ENCODE peak calls at places on chromosomes 6 and 20, in ten cellular contexts. D, P, F, X, H, Y, C, I, A and V are unnamed samples.

GRCh38 chr20:8394308-8394945 is 262.4 kb downstream of the PLCB1 start:
- DNase-seq in D (no peak), P (no peak), F (no peak), X (no peak), H (no peak), Y (peak), C (no peak), I (no peak), A (no peak), V (no peak)

GRCh38 chr20:54179946-54180345 is 6.2 kb upstream of the CYP24A1 start:
- DNase-seq in D (no peak), P (no peak), F (no peak), X (no peak), H (no peak), Y (no peak), C (no peak), I (no peak), A (no peak), V (no peak)

GRCh38 chr20:20017852-20018245 is 687 bp downstream of the NAA20 start:
- DNase-seq in D (peak), P (no peak), F (no peak), X (no peak), H (no peak), Y (peak), C (no peak), I (peak), A (no peak), V (no peak)

GRCh38 chr6:112231609-112232060 is 22.7 kb downstream of the LAMA4 start:
- DNase-seq in D (no peak), P (no peak), F (no peak), X (no peak), H (no peak), Y (peak), C (no peak), I (no peak), A (no peak), V (no peak)

GRCh38 chr6:106519460-106520394 is 109.6 kb downstream of the RTN4IP1 start:
- DNase-seq in D (peak), P (peak), F (no peak), X (peak), H (peak), Y (peak), C (no peak), I (peak), A (peak), V (peak)

GRCh38 chr6:132082421-132082820 is 131.2 kb upstream of the CCN2 start:
- DNase-seq in D (no peak), P (no peak), F (no peak), X (no peak), H (no peak), Y (no peak), C (no peak), I (no peak), A (no peak), V (no peak)

GRCh38 chr6:40042232-40042631 is 108.0 kb upstream of the MOCS1 start:
- DNase-seq in D (no peak), P (no peak), F (no peak), X (no peak), H (no peak), Y (no peak), C (no peak), I (no peak), A (no peak), V (no peak)

GRCh38 chr20:9071976-9072726 is 3.3 kb downstream of the PLCB4 start:
- DNase-seq in D (no peak), P (no peak), F (no peak), X (no peak), H (no peak), Y (no peak), C (no peak), I (no peak), A (no peak), V (no peak)

GRCh38 chr6:109373762-109374161 is 8.5 kb downstream of the CD164 start:
- DNase-seq in D (no peak), P (no peak), F (no peak), X (no peak), H (no peak), Y (peak), C (no peak), I (no peak), A (no peak), V (no peak)
- H3K27ac ChIP-seq in D (no peak), P (no peak), F (no peak), X (no peak), H (no peak), Y (no peak), C (no peak), I (no peak), A (no peak), V (no peak)

DNA sequence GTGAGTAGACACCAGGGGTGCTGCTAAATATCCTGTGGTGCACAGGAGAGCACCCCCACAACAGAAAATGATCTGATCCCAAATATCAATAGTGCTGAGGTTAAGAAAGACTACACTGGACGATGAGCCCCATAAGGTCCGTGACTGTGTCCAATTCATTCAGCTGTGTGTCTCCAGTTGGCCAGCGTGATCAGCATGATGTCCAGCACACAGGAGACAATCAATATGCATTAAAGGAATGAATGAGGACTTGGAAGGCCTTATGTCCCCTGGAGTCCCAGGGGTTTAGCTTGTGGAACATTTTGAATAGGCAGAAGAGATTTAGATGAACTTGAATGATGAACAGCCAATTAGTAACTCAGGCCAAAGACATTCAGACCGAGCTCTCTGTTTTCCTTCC is 6.3 kb downstream of the PPP1R16B start:
- DNase-seq in D (no peak), P (no peak), F (no peak), X (no peak), H (no peak), Y (no peak), C (no peak), I (no peak), A (no peak), V (no peak)
- H3K27ac ChIP-seq in D (no peak), P (no peak), F (no peak), X (no peak), H (no peak), Y (no peak), C (no peak), I (no peak), A (no peak), V (no peak)

GRCh38 chr20:17964073-17964472 is 4.5 kb downstream of the SNX5 start:
- DNase-seq in D (no peak), P (no peak), F (no peak), X (no peak), H (no peak), Y (no peak), C (no peak), I (no peak), A (no peak), V (no peak)
- H3K27ac ChIP-seq in D (no peak), P (peak), F (no peak), X (no peak), H (peak), Y (peak), C (no peak), I (no peak), A (peak), V (no peak)

GRCh38 chr20:40442181-40442963 is 246.7 kb downstream of the MAFB start:
- DNase-seq in D (no peak), P (no peak), F (no peak), X (no peak), H (no peak), Y (peak), C (peak), I (no peak), A (no peak), V (no peak)

GRCh38 chr20:40449144-40449543 is 239.9 kb downstream of the MAFB start:
- DNase-seq in D (no peak), P (no peak), F (no peak), X (no peak), H (no peak), Y (no peak), C (no peak), I (no peak), A (no peak), V (no peak)

GRCh38 chr20:40446868-40447267 is 242.2 kb downstream of the MAFB start:
- DNase-seq in D (no peak), P (no peak), F (no peak), X (no peak), H (no peak), Y (no peak), C (no peak), I (no peak), A (no peak), V (no peak)

GRCh38 chr20:40441771-40442170 is 247.3 kb downstream of the MAFB start:
- DNase-seq in D (no peak), P (no peak), F (no peak), X (no peak), H (no peak), Y (no peak), C (no peak), I (no peak), A (no peak), V (no peak)

GRCh38 chr20:40443731-40444130 is 245.3 kb downstream of the MAFB start:
- DNase-seq in D (no peak), P (no peak), F (no peak), X (no peak), H (no peak), Y (no peak), C (no peak), I (no peak), A (no peak), V (no peak)
- H3K27ac ChIP-seq in D (no peak), P (no peak), F (no peak), X (no peak), H (no peak), Y (no peak), C (no peak), I (no peak), A (no peak), V (no peak)

DNA sequence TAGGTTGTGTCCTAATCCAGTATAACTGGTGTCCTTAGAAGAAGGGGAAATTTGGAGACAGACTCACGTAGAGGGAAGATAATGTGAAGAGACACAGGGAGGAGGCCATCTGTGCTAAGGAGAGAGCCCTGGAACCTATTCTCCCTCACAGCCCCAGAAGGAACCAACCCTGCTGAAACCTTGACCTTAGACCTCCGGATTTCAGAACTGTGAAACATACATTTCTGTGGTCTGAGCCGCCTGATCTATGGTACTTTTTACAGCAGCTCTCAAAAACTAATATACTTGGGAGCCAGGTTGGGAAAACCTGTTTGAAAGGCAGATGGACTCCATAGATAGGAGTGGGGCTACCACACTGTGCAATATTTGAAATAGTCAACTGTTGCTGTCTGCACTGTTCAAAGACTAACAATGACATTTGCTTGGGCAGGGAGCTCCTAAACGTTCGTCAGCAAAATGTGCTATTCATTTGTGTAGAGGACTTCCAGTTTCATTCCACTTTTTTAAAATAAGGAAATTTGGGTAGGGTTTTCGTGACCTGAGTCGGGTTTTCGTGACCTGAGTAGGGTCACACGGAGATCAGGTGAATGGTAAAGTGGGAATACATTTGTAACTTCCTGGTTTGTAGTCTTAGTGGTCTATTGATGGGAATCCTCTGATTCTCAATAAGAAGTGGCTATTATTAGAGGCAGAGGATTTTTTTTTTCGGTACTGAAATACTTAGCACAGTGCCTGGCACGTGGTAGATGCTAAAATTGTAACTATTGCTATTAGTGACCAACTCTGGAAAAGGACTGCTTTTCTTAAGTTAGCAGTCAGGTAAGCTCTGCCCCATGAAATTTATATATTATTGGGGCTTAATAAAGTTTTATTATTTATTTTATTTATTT is 11.4 kb downstream of the TAGAP start:
- DNase-seq in D (no peak), P (no peak), F (no peak), X (no peak), H (no peak), Y (no peak), C (no peak), I (no peak), A (no peak), V (no peak)
- H3K27ac ChIP-seq in D (no peak), P (no peak), F (no peak), X (no peak), H (no peak), Y (no peak), C (no peak), I (no peak), A (no peak), V (no peak)

GRCh38 chr20:13265941-13266340 is 44.9 kb downstream of the ISM1 start:
- DNase-seq in D (no peak), P (no peak), F (no peak), X (no peak), H (no peak), Y (no peak), C (no peak), I (no peak), A (no peak), V (no peak)
- H3K27ac ChIP-seq in D (no peak), P (no peak), F (no peak), X (no peak), H (no peak), Y (no peak), C (peak), I (no peak), A (no peak), V (no peak)

GRCh38 chr20:62900692-62901584 is 25.4 kb downstream of the DIDO1 start:
- DNase-seq in D (no peak), P (peak), F (no peak), X (no peak), H (peak), Y (peak), C (no peak), I (no peak), A (no peak), V (no peak)
- H3K27ac ChIP-seq in D (peak), P (peak), F (no peak), X (no peak), H (peak), Y (no peak), C (peak), I (no peak), A (no peak), V (peak)

DNA sequence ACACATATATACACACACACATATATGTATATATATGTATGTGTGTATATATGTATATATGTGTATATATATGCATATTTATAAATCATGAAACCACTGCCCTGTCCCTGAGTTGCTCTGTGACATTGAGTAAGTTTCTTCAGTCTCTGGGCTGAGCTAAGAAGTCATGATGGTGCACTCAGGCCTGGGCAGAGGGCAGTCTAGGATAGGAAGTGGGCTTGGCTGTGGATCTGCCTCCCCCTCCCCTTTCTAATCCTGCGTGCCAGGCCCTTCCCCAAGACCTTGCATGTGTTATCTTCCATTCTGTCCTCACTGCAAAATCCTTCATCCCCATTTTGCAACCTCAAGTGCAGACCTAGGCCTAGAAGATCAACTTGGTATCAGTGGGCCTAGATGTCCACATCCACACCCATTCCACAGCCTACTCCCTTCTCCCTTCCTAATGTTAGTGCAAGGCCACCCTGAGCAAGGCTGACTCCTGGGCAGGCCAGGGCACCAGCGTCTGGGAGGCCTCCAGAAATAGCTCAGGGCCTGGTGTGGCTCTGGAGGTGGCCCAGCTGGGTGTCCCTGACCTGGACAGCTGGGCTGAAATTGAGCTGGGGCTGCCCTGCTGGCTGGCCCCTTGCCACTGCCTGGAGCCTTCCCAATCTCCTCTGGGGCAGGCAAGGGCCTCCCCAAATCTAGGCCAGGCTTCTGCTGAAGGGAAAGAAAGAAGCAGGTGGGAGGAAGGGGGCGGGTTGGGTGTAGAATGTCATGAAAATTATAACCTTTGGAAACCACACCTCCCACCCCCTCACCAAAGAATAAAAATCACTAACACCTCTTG is 1.9 kb downstream of the FAM110A start:
- DNase-seq in D (no peak), P (no peak), F (peak), X (no peak), H (no peak), Y (no peak), C (no peak), I (no peak), A (no peak), V (no peak)
- H3K27ac ChIP-seq in D (peak), P (no peak), F (no peak), X (no peak), H (peak), Y (no peak), C (no peak), I (no peak), A (no peak), V (no peak)